ENCODE peak calls at places on chromosomes 7 and 10, in eight cellular contexts. One of them, this sample, is unnamed.

GRCh38 chr10:74887614-74888284 is 61.3 kb downstream of the KAT6B start:
- DNase-seq in Panc1: no peak
- DNase-seq in AG10803: no peak
- DNase-seq in upper lobe of right lung: no peak
- DNase-seq in NB4: no peak
- DNase-seq in dorsolateral prefrontal cortex: no peak
- DNase-seq in mucosa of descending colon: no peak
- DNase-seq in AG04449: no peak
- DNase-seq in this sample: no peak

GRCh38 chr7:132575336-132575986 is 809 bp downstream of the PLXNA4 start:
- DNase-seq in Panc1: no peak
- DNase-seq in AG10803: peak; percentile 73
- DNase-seq in upper lobe of right lung: no peak
- DNase-seq in NB4: peak; percentile 20
- DNase-seq in dorsolateral prefrontal cortex: peak; percentile 42
- DNase-seq in mucosa of descending colon: no peak
- DNase-seq in AG04449: peak; percentile 16
- DNase-seq in this sample: no peak

GRCh38 chr7:154353385-154353784 is 301.2 kb downstream of the DPP6 start:
- DNase-seq in Panc1: no peak
- DNase-seq in AG10803: no peak
- DNase-seq in upper lobe of right lung: no peak
- DNase-seq in NB4: no peak
- DNase-seq in dorsolateral prefrontal cortex: no peak
- DNase-seq in mucosa of descending colon: no peak
- DNase-seq in AG04449: no peak
- DNase-seq in this sample: no peak

GRCh38 chr10:128463991-128464755 is 337.9 kb upstream of the MKI67 start:
- DNase-seq in Panc1: peak; percentile 7
- DNase-seq in AG10803: peak; percentile 47
- DNase-seq in upper lobe of right lung: peak; percentile 76
- DNase-seq in NB4: peak; percentile 39
- DNase-seq in dorsolateral prefrontal cortex: no peak
- DNase-seq in mucosa of descending colon: no peak
- DNase-seq in AG04449: peak; percentile 21
- DNase-seq in this sample: no peak

GRCh38 chr10:31744025-31744424 is 184.6 kb downstream of the ARHGAP12 start:
- DNase-seq in Panc1: no peak
- DNase-seq in AG10803: no peak
- DNase-seq in upper lobe of right lung: no peak
- DNase-seq in NB4: no peak
- DNase-seq in dorsolateral prefrontal cortex: no peak
- DNase-seq in mucosa of descending colon: no peak
- DNase-seq in AG04449: no peak
- DNase-seq in this sample: no peak

GRCh38 chr10:4549254-4549653 is 276.8 kb upstream of the AKR1E2 start:
- DNase-seq in Panc1: no peak
- DNase-seq in AG10803: no peak
- DNase-seq in upper lobe of right lung: no peak
- DNase-seq in NB4: no peak
- DNase-seq in dorsolateral prefrontal cortex: no peak
- DNase-seq in mucosa of descending colon: no peak
- DNase-seq in AG04449: no peak
- DNase-seq in this sample: no peak

GRCh38 chr10:6204341-6205191 is 1.8 kb downstream of the PFKFB3 start:
- DNase-seq in Panc1: no peak
- DNase-seq in AG10803: peak; percentile 79
- DNase-seq in upper lobe of right lung: peak; percentile 88
- DNase-seq in NB4: peak; percentile 21
- DNase-seq in dorsolateral prefrontal cortex: no peak
- DNase-seq in mucosa of descending colon: peak; percentile 73
- DNase-seq in AG04449: peak; percentile 45
- DNase-seq in this sample: no peak

GRCh38 chr7:150383710-150384397 is 4.7 kb downstream of the ZNF775 start:
- DNase-seq in Panc1: no peak
- DNase-seq in AG10803: no peak
- DNase-seq in upper lobe of right lung: peak; percentile 58
- DNase-seq in NB4: peak; percentile 74
- DNase-seq in dorsolateral prefrontal cortex: peak; percentile 99
- DNase-seq in mucosa of descending colon: peak; percentile 90
- DNase-seq in AG04449: no peak
- DNase-seq in this sample: no peak

GRCh38 chr7:43646603-43647313 is 63.9 kb downstream of the STK17A start:
- DNase-seq in Panc1: no peak
- DNase-seq in AG10803: peak; percentile 67
- DNase-seq in upper lobe of right lung: no peak
- DNase-seq in NB4: no peak
- DNase-seq in dorsolateral prefrontal cortex: no peak
- DNase-seq in mucosa of descending colon: no peak
- DNase-seq in AG04449: no peak
- DNase-seq in this sample: no peak

GRCh38 chr10:75723319-75723965 is 292.0 kb downstream of the LRMDA start:
- DNase-seq in Panc1: no peak
- DNase-seq in AG10803: no peak
- DNase-seq in upper lobe of right lung: no peak
- DNase-seq in NB4: no peak
- DNase-seq in dorsolateral prefrontal cortex: no peak
- DNase-seq in mucosa of descending colon: no peak
- DNase-seq in AG04449: no peak
- DNase-seq in this sample: no peak

GRCh38 chr10:70053212-70053895 is 708 bp downstream of the MACROH2A2 start:
- DNase-seq in Panc1: no peak
- DNase-seq in AG10803: peak; percentile 10
- DNase-seq in upper lobe of right lung: peak; percentile 70
- DNase-seq in NB4: no peak
- DNase-seq in dorsolateral prefrontal cortex: no peak
- DNase-seq in mucosa of descending colon: peak; percentile 40
- DNase-seq in AG04449: no peak
- DNase-seq in this sample: no peak

GRCh38 chr10:70331486-70332268 is 47.9 kb upstream of the NPFFR1 start:
- DNase-seq in Panc1: peak; percentile 54
- DNase-seq in AG10803: peak; percentile 93
- DNase-seq in upper lobe of right lung: no peak
- DNase-seq in NB4: peak; percentile 99
- DNase-seq in dorsolateral prefrontal cortex: peak; percentile 38
- DNase-seq in mucosa of descending colon: no peak
- DNase-seq in AG04449: peak; percentile 68
- DNase-seq in this sample: peak; percentile 98

GRCh38 chr10:80204193-80204714 is 1.1 kb downstream of the ANXA11 start:
- DNase-seq in Panc1: no peak
- DNase-seq in AG10803: no peak
- DNase-seq in upper lobe of right lung: peak; percentile 87
- DNase-seq in NB4: peak; percentile 38
- DNase-seq in dorsolateral prefrontal cortex: no peak
- DNase-seq in mucosa of descending colon: peak; percentile 83
- DNase-seq in AG04449: no peak
- DNase-seq in this sample: no peak

GRCh38 chr10:22368402-22368801 is 23.1 kb downstream of the SPAG6 start:
- DNase-seq in Panc1: no peak
- DNase-seq in AG10803: no peak
- DNase-seq in upper lobe of right lung: no peak
- DNase-seq in NB4: no peak
- DNase-seq in dorsolateral prefrontal cortex: no peak
- DNase-seq in mucosa of descending colon: no peak
- DNase-seq in AG04449: no peak
- DNase-seq in this sample: no peak

GRCh38 chr10:87691515-87692070 is 31.9 kb downstream of the PAPSS2 start:
- DNase-seq in Panc1: no peak
- DNase-seq in AG10803: no peak
- DNase-seq in upper lobe of right lung: no peak
- DNase-seq in NB4: peak; percentile 21
- DNase-seq in dorsolateral prefrontal cortex: no peak
- DNase-seq in mucosa of descending colon: no peak
- DNase-seq in AG04449: no peak
- DNase-seq in this sample: no peak

GRCh38 chr10:21614000-21614399 is 80.0 kb downstream of the MLLT10 start:
- DNase-seq in Panc1: no peak
- DNase-seq in AG10803: no peak
- DNase-seq in upper lobe of right lung: no peak
- DNase-seq in NB4: no peak
- DNase-seq in dorsolateral prefrontal cortex: no peak
- DNase-seq in mucosa of descending colon: no peak
- DNase-seq in AG04449: no peak
- DNase-seq in this sample: no peak

GRCh38 chr10:13441476-13441875 is 87.3 kb downstream of the BEND7 start:
- DNase-seq in Panc1: no peak
- DNase-seq in AG10803: no peak
- DNase-seq in upper lobe of right lung: no peak
- DNase-seq in NB4: no peak
- DNase-seq in dorsolateral prefrontal cortex: no peak
- DNase-seq in mucosa of descending colon: no peak
- DNase-seq in AG04449: no peak
- DNase-seq in this sample: no peak

GRCh38 chr10:14953452-14954000 is 370 bp downstream of the DCLRE1C start:
- DNase-seq in Panc1: no peak
- DNase-seq in AG10803: peak; percentile 68
- DNase-seq in upper lobe of right lung: no peak
- DNase-seq in NB4: peak; percentile 82
- DNase-seq in dorsolateral prefrontal cortex: peak; percentile 50
- DNase-seq in mucosa of descending colon: no peak
- DNase-seq in AG04449: no peak
- DNase-seq in this sample: peak; percentile 16

GRCh38 chr7:19772858-19773337 is 519 bp downstream of the TMEM196 start:
- DNase-seq in Panc1: no peak
- DNase-seq in AG10803: peak; percentile 13
- DNase-seq in upper lobe of right lung: no peak
- DNase-seq in NB4: no peak
- DNase-seq in dorsolateral prefrontal cortex: no peak
- DNase-seq in mucosa of descending colon: no peak
- DNase-seq in AG04449: no peak
- DNase-seq in this sample: no peak

GRCh38 chr7:19772323-19772722 is 1.1 kb downstream of the TMEM196 start:
- DNase-seq in Panc1: no peak
- DNase-seq in AG10803: no peak
- DNase-seq in upper lobe of right lung: no peak
- DNase-seq in NB4: no peak
- DNase-seq in dorsolateral prefrontal cortex: no peak
- DNase-seq in mucosa of descending colon: no peak
- DNase-seq in AG04449: no peak
- DNase-seq in this sample: no peak

GRCh38 chr7:19776981-19777380 is 3.6 kb upstream of the TMEM196 start:
- DNase-seq in Panc1: no peak
- DNase-seq in AG10803: no peak
- DNase-seq in upper lobe of right lung: no peak
- DNase-seq in NB4: no peak
- DNase-seq in dorsolateral prefrontal cortex: no peak
- DNase-seq in mucosa of descending colon: no peak
- DNase-seq in AG04449: no peak
- DNase-seq in this sample: no peak

GRCh38 chr7:19773361-19773760 is at the start of gene TMEM196:
- DNase-seq in Panc1: no peak
- DNase-seq in AG10803: no peak
- DNase-seq in upper lobe of right lung: no peak
- DNase-seq in NB4: no peak
- DNase-seq in dorsolateral prefrontal cortex: no peak
- DNase-seq in mucosa of descending colon: no peak
- DNase-seq in AG04449: no peak
- DNase-seq in this sample: no peak
- H3K4me3 ChIP-seq in Panc1: peak within 1 kb of the TSS; percentile 43
- H3K4me3 ChIP-seq in AG10803: no peak within 1 kb of the TSS
- H3K4me3 ChIP-seq in upper lobe of right lung: no peak within 1 kb of the TSS
- H3K4me3 ChIP-seq in NB4: no peak within 1 kb of the TSS
- H3K4me3 ChIP-seq in dorsolateral prefrontal cortex: peak within 1 kb of the TSS; percentile 51
- H3K4me3 ChIP-seq in mucosa of descending colon: no peak within 1 kb of the TSS
- H3K4me3 ChIP-seq in AG04449: no peak within 1 kb of the TSS
- H3K4me3 ChIP-seq in this sample: no peak within 1 kb of the TSS

DNA sequence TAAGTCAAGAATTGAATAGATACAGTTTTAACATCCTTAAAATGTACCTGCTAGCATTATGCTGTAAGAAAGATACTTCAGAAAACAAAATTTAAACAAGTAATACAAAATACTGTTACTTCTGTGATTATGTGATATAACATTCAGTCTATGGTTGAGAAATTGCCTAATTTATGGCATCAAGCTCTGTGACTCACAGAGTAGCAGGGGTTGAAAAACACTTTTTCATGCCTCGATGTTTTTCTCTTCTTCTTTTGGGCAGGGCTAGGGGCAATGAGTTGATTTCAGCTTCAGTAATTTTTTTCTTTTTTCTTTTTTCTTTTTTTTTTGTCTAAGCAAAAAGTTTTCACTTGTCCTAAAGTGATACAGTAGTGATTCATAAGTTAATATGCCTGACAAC is 209.2 kb downstream of the MBL2 start:
- DNase-seq in Panc1: no peak
- DNase-seq in AG10803: peak; percentile 32
- DNase-seq in upper lobe of right lung: no peak
- DNase-seq in NB4: no peak
- DNase-seq in dorsolateral prefrontal cortex: no peak
- DNase-seq in mucosa of descending colon: no peak
- DNase-seq in AG04449: no peak
- DNase-seq in this sample: no peak
- TF ChIP-seq CTCF in Panc1: no peak
- TF ChIP-seq CTCF in AG10803: no peak
- TF ChIP-seq CTCF in upper lobe of right lung: no peak
- TF ChIP-seq CTCF in NB4: no peak
- TF ChIP-seq CTCF in dorsolateral prefrontal cortex: no peak
- TF ChIP-seq CTCF in mucosa of descending colon: no peak
- TF ChIP-seq CTCF in AG04449: no peak
- TF ChIP-seq CTCF in this sample: no peak

GRCh38 chr7:16420329-16420648 is 1.0 kb downstream of the CRPPA start:
- DNase-seq in Panc1: no peak
- DNase-seq in AG10803: no peak
- DNase-seq in upper lobe of right lung: no peak
- DNase-seq in NB4: no peak
- DNase-seq in dorsolateral prefrontal cortex: no peak
- DNase-seq in mucosa of descending colon: no peak
- DNase-seq in AG04449: no peak
- DNase-seq in this sample: no peak
- H3K4me3 ChIP-seq in Panc1: peak overlapping the region; percentile 80
- H3K4me3 ChIP-seq in AG10803: peak overlapping the region; percentile 72
- H3K4me3 ChIP-seq in upper lobe of right lung: peak overlapping the region; percentile 75
- H3K4me3 ChIP-seq in NB4: peak overlapping the region; percentile 72
- H3K4me3 ChIP-seq in dorsolateral prefrontal cortex: peak overlapping the region; percentile 77
- H3K4me3 ChIP-seq in mucosa of descending colon: no peak overlapping the region
- H3K4me3 ChIP-seq in AG04449: peak overlapping the region; percentile 57
- H3K4me3 ChIP-seq in this sample: peak overlapping the region; percentile 45

DNA sequence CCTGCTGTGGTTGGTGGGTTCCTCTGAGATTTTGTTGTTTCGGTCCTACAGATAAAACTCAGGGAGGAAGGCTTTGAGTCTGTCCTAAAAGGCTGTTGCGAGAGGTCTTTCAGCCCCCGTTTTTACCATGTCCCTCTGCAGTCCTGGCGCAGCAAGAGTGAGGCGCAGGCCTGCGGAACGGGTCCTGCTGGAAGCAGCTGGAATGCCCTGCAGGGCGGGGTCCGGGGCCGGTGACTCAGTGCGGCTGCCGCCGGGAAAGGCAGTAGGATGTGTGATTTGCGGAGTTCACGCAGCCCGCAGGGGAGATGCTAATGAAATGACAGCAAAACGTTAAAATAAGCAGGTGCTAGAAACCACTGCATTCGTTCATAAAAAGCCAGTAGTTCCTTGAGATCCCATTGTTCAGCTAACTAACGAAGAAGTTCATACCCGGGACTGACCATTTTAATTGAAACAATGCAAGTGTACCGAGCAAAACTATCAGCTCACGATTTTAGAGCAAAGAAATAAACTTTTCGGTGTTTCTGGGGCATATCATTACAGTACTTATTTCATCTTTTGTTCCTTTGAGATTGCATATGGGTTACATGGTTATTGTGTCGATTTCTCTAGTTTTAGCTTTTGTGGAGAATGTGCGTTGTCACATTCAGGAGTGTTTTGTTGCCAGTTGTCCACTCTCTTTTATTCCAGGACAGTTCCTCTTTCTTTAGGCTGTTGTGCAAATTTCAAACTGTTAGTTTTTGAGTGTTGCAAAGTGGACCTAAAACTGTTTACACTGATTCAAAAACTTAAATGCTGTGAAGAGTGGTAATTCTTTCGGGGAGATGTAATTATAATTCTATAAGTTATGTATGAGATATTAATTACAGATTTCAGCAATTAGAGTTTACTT is 783 bp downstream of the ANLN start:
- DNase-seq in Panc1: peak; percentile 80
- DNase-seq in AG10803: peak; percentile 81
- DNase-seq in upper lobe of right lung: peak; percentile 88
- DNase-seq in NB4: peak; percentile 90
- DNase-seq in dorsolateral prefrontal cortex: no peak
- DNase-seq in mucosa of descending colon: peak; percentile 90
- DNase-seq in AG04449: no peak
- DNase-seq in this sample: peak; percentile 43
- TF ChIP-seq CTCF in Panc1: no peak
- TF ChIP-seq CTCF in AG10803: no peak
- TF ChIP-seq CTCF in upper lobe of right lung: no peak
- TF ChIP-seq CTCF in NB4: no peak
- TF ChIP-seq CTCF in dorsolateral prefrontal cortex: no peak
- TF ChIP-seq CTCF in mucosa of descending colon: no peak
- TF ChIP-seq CTCF in AG04449: peak; percentile 0
- TF ChIP-seq CTCF in this sample: no peak